ENCODE peak calls at places on chromosomes 12 and 14, in ten cellular contexts. One of them, this sample, is unnamed. For H3K9me3, the result is how much of the 10 kb centered on the place peaks cover.

GRCh38 chr14:100975668-100976067 is 72.1 kb upstream of the RTL1 start:
- DNase-seq in H1: no peak
- DNase-seq in sigmoid colon: no peak
- DNase-seq in stomach: no peak
- DNase-seq in transverse colon: no peak
- DNase-seq in prostate gland: no peak
- DNase-seq in K562: no peak
- DNase-seq in Panc1: no peak
- DNase-seq in breast epithelium: no peak
- DNase-seq in HCT116: no peak
- DNase-seq in this sample: no peak

GRCh38 chr12:71158361-71158882 is 623 bp upstream of the TSPAN8 start:
- DNase-seq in K562: no peak
- DNase-seq in transverse colon: peak
- DNase-seq in HCT116: no peak
- DNase-seq in H1: no peak
- DNase-seq in Panc1: no peak
- DNase-seq in stomach: no peak
- DNase-seq in prostate gland: no peak
- DNase-seq in sigmoid colon: no peak
- DNase-seq in breast epithelium: no peak
- DNase-seq in this sample: no peak

GRCh38 chr14:102213984-102214658 is 74.4 kb downstream of the WDR20 start:
- DNase-seq in sigmoid colon: no peak
- DNase-seq in prostate gland: no peak
- DNase-seq in stomach: no peak
- DNase-seq in HCT116: no peak
- DNase-seq in transverse colon: no peak
- DNase-seq in breast epithelium: no peak
- DNase-seq in Panc1: no peak
- DNase-seq in H1: no peak
- DNase-seq in K562: no peak
- DNase-seq in this sample: no peak

GRCh38 chr14:68695326-68695768 is 97.5 kb downstream of the ZFP36L1 start:
- DNase-seq in prostate gland: no peak
- DNase-seq in H1: no peak
- DNase-seq in K562: no peak
- DNase-seq in sigmoid colon: peak
- DNase-seq in transverse colon: no peak
- DNase-seq in HCT116: peak
- DNase-seq in breast epithelium: no peak
- DNase-seq in stomach: no peak
- DNase-seq in Panc1: peak
- DNase-seq in this sample: peak

GRCh38 chr14:74552623-74553022 is 59.1 kb downstream of the ISCA2 start:
- DNase-seq in breast epithelium: no peak
- DNase-seq in HCT116: no peak
- DNase-seq in stomach: peak
- DNase-seq in sigmoid colon: peak
- DNase-seq in K562: no peak
- DNase-seq in H1: no peak
- DNase-seq in transverse colon: peak
- DNase-seq in prostate gland: no peak
- DNase-seq in Panc1: no peak
- DNase-seq in this sample: no peak

GRCh38 chr14:94476018-94476417 is at the start of gene SERPINA9:
- DNase-seq in sigmoid colon: no peak
- DNase-seq in stomach: no peak
- DNase-seq in Panc1: no peak
- DNase-seq in HCT116: no peak
- DNase-seq in K562: no peak
- DNase-seq in H1: no peak
- DNase-seq in breast epithelium: no peak
- DNase-seq in prostate gland: no peak
- DNase-seq in transverse colon: no peak
- DNase-seq in this sample: no peak

GRCh38 chr14:92099802-92100201 is 6.6 kb downstream of the ATXN3 start:
- DNase-seq in Panc1: no peak
- DNase-seq in transverse colon: no peak
- DNase-seq in H1: no peak
- DNase-seq in K562: no peak
- DNase-seq in breast epithelium: no peak
- DNase-seq in sigmoid colon: no peak
- DNase-seq in prostate gland: no peak
- DNase-seq in stomach: no peak
- DNase-seq in HCT116: no peak
- DNase-seq in this sample: no peak

GRCh38 chr12:15732341-15733061 is 56.7 kb downstream of the EPS8 start:
- DNase-seq in prostate gland: no peak
- DNase-seq in K562: no peak
- DNase-seq in stomach: no peak
- DNase-seq in H1: no peak
- DNase-seq in sigmoid colon: no peak
- DNase-seq in Panc1: no peak
- DNase-seq in breast epithelium: no peak
- DNase-seq in HCT116: peak
- DNase-seq in transverse colon: no peak
- DNase-seq in this sample: no peak

GRCh38 chr14:85415015-85415712 is 114.8 kb upstream of the FLRT2 start:
- DNase-seq in stomach: no peak
- DNase-seq in sigmoid colon: peak
- DNase-seq in breast epithelium: no peak
- DNase-seq in prostate gland: peak
- DNase-seq in Panc1: peak
- DNase-seq in transverse colon: no peak
- DNase-seq in HCT116: no peak
- DNase-seq in K562: no peak
- DNase-seq in H1: peak
- DNase-seq in this sample: peak

GRCh38 chr14:78567343-78567742 is 397.2 kb downstream of the NRXN3 start:
- DNase-seq in stomach: no peak
- DNase-seq in breast epithelium: no peak
- DNase-seq in transverse colon: no peak
- DNase-seq in H1: no peak
- DNase-seq in K562: no peak
- DNase-seq in HCT116: no peak
- DNase-seq in Panc1: no peak
- DNase-seq in sigmoid colon: no peak
- DNase-seq in prostate gland: no peak
- DNase-seq in this sample: no peak

GRCh38 chr12:122609696-122610095 is 82.6 kb downstream of the KNTC1 start:
- DNase-seq in H1: no peak
- DNase-seq in sigmoid colon: no peak
- DNase-seq in transverse colon: no peak
- DNase-seq in stomach: no peak
- DNase-seq in Panc1: no peak
- DNase-seq in prostate gland: no peak
- DNase-seq in K562: no peak
- DNase-seq in breast epithelium: no peak
- DNase-seq in HCT116: no peak
- DNase-seq in this sample: no peak

GRCh38 chr12:93918262-93918661 is 230.1 kb upstream of the PLXNC1 start:
- DNase-seq in breast epithelium: no peak
- DNase-seq in stomach: no peak
- DNase-seq in H1: no peak
- DNase-seq in prostate gland: no peak
- DNase-seq in sigmoid colon: no peak
- DNase-seq in transverse colon: no peak
- DNase-seq in K562: no peak
- DNase-seq in Panc1: no peak
- DNase-seq in HCT116: no peak
- DNase-seq in this sample: no peak

GRCh38 chr14:77175843-77176242 is 5.8 kb upstream of the TMEM63C start:
- DNase-seq in Panc1: no peak
- DNase-seq in breast epithelium: no peak
- DNase-seq in K562: no peak
- DNase-seq in sigmoid colon: peak
- DNase-seq in transverse colon: no peak
- DNase-seq in prostate gland: no peak
- DNase-seq in HCT116: no peak
- DNase-seq in stomach: no peak
- DNase-seq in H1: no peak
- DNase-seq in this sample: no peak

GRCh38 chr12:70364695-70365397 is 1.2 kb upstream of the KCNMB4 start:
- DNase-seq in HCT116: no peak
- DNase-seq in Panc1: no peak
- DNase-seq in transverse colon: no peak
- DNase-seq in K562: no peak
- DNase-seq in H1: no peak
- DNase-seq in breast epithelium: no peak
- DNase-seq in sigmoid colon: no peak
- DNase-seq in prostate gland: no peak
- DNase-seq in stomach: no peak
- DNase-seq in this sample: no peak

GRCh38 chr14:83463500-83464098 is 1929.9 kb upstream of the SEL1L start:
- DNase-seq in H1: peak
- DNase-seq in HCT116: no peak
- DNase-seq in sigmoid colon: no peak
- DNase-seq in breast epithelium: no peak
- DNase-seq in transverse colon: no peak
- DNase-seq in stomach: peak
- DNase-seq in prostate gland: peak
- DNase-seq in K562: peak
- DNase-seq in Panc1: no peak
- DNase-seq in this sample: no peak

GRCh38 chr12:25151476-25151875 is 43.5 kb downstream of the DNAI7 start:
- DNase-seq in breast epithelium: no peak
- DNase-seq in prostate gland: no peak
- DNase-seq in H1: no peak
- DNase-seq in HCT116: no peak
- DNase-seq in Panc1: peak
- DNase-seq in sigmoid colon: peak
- DNase-seq in K562: no peak
- DNase-seq in stomach: peak
- DNase-seq in transverse colon: peak
- DNase-seq in this sample: no peak

GRCh38 chr12:56080556-56081138 is 682 bp downstream of the ERBB3 start:
- DNase-seq in stomach: peak
- DNase-seq in prostate gland: peak
- DNase-seq in transverse colon: peak
- DNase-seq in Panc1: no peak
- DNase-seq in K562: peak
- DNase-seq in breast epithelium: peak
- DNase-seq in sigmoid colon: no peak
- DNase-seq in HCT116: no peak
- DNase-seq in H1: peak
- DNase-seq in this sample: no peak

GRCh38 chr12:120498870-120499515 is 3.1 kb downstream of the DYNLL1 start:
- DNase-seq in stomach: no peak
- DNase-seq in breast epithelium: no peak
- DNase-seq in prostate gland: no peak
- DNase-seq in H1: no peak
- DNase-seq in sigmoid colon: no peak
- DNase-seq in transverse colon: no peak
- DNase-seq in HCT116: no peak
- DNase-seq in K562: no peak
- DNase-seq in Panc1: no peak
- DNase-seq in this sample: no peak
- TF ChIP-seq POLR2AphosphoS5 in stomach: no peak
- TF ChIP-seq POLR2AphosphoS5 in breast epithelium: no peak
- TF ChIP-seq POLR2AphosphoS5 in prostate gland: no peak
- TF ChIP-seq POLR2AphosphoS5 in H1: no peak
- TF ChIP-seq POLR2AphosphoS5 in sigmoid colon: no peak
- TF ChIP-seq POLR2AphosphoS5 in transverse colon: no peak
- TF ChIP-seq POLR2AphosphoS5 in HCT116: no peak
- TF ChIP-seq POLR2AphosphoS5 in K562: no peak
- TF ChIP-seq POLR2AphosphoS5 in Panc1: peak
- TF ChIP-seq POLR2AphosphoS5 in this sample: no peak

DNA sequence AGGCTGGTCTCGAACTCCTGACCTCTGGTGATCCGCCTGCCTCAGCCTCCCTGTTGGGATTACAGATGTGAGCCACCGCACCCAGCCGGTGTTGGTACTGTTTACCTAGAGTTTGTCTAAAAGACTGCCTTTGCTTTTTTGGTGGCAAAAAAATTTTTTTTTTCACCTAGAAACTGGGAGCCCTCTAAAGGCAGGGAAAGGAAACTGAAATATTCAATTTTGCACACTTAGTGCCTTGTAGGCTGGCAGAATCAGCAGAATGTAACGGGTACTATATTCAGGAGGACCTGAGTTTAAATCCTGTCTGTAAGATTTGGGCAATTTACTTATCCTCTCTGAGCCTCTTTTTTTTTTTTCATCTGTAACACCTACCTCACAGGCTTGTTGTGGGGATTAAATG is 43.6 kb downstream of the PAPLN start:
- DNase-seq in transverse colon: no peak
- DNase-seq in Panc1: no peak
- DNase-seq in stomach: no peak
- DNase-seq in sigmoid colon: no peak
- DNase-seq in breast epithelium: no peak
- DNase-seq in H1: no peak
- DNase-seq in prostate gland: no peak
- DNase-seq in K562: no peak
- DNase-seq in HCT116: no peak
- DNase-seq in this sample: no peak
- TF ChIP-seq CTCF in transverse colon: no peak
- TF ChIP-seq CTCF in Panc1: peak
- TF ChIP-seq CTCF in stomach: no peak
- TF ChIP-seq CTCF in sigmoid colon: no peak
- TF ChIP-seq CTCF in breast epithelium: no peak
- TF ChIP-seq CTCF in H1: no peak
- TF ChIP-seq CTCF in prostate gland: no peak
- TF ChIP-seq CTCF in K562: no peak
- TF ChIP-seq CTCF in HCT116: no peak
- TF ChIP-seq CTCF in this sample: no peak

DNA sequence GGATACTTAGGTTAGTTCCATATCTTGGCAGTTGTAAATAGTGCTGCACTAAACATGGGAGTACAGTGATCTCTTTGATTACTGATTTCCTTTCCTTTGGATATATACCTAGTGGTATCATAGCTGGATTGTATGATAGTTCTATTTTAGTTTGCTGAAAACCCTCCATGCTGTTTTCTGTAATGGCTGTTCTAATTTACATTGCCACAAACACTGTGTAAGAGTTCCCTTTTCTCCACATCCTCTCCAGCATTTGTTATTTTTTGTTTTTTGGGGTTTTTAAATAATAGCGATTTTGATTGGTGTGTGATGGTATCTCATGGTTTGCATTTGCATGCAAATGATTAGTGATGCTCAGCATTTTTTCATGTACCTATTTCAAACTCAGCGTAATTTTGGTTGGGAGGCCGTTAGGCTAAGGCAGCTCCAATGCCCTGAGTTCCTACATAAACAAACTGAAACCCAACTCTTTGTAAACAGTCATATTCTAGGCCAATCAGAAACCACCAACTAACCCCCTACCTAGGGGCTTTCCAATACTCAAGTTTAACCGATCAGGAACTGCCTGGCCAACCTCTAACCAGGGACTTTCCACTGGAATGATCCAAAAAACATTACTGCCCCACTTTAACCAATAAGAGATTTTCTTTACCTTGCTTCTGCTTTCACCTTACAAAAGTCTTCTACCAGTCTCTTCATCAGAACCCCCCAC is 171.6 kb downstream of the FBXL14 start:
- DNase-seq in K562: no peak
- DNase-seq in breast epithelium: no peak
- DNase-seq in sigmoid colon: no peak
- DNase-seq in Panc1: no peak
- DNase-seq in H1: no peak
- DNase-seq in transverse colon: no peak
- DNase-seq in HCT116: no peak
- DNase-seq in prostate gland: no peak
- DNase-seq in stomach: no peak
- DNase-seq in this sample: no peak
- H3K9me3 ChIP-seq in K562: under half
- H3K9me3 ChIP-seq in breast epithelium: under half
- H3K9me3 ChIP-seq in sigmoid colon: under half
- H3K9me3 ChIP-seq in Panc1: under half
- H3K9me3 ChIP-seq in H1: under half
- H3K9me3 ChIP-seq in transverse colon: under half
- H3K9me3 ChIP-seq in HCT116: under half
- H3K9me3 ChIP-seq in prostate gland: under half
- H3K9me3 ChIP-seq in stomach: under half
- H3K9me3 ChIP-seq in this sample: under half

GRCh38 chr12:123621619-123622530 is 11.6 kb downstream of the EIF2B1 start:
- DNase-seq in K562: no peak
- DNase-seq in transverse colon: no peak
- DNase-seq in prostate gland: no peak
- DNase-seq in sigmoid colon: no peak
- DNase-seq in stomach: no peak
- DNase-seq in Panc1: no peak
- DNase-seq in HCT116: no peak
- DNase-seq in breast epithelium: no peak
- DNase-seq in H1: no peak
- DNase-seq in this sample: no peak
- TF ChIP-seq POLR2AphosphoS5 in K562: peak
- TF ChIP-seq POLR2AphosphoS5 in transverse colon: no peak
- TF ChIP-seq POLR2AphosphoS5 in prostate gland: no peak
- TF ChIP-seq POLR2AphosphoS5 in sigmoid colon: no peak
- TF ChIP-seq POLR2AphosphoS5 in stomach: no peak
- TF ChIP-seq POLR2AphosphoS5 in Panc1: no peak
- TF ChIP-seq POLR2AphosphoS5 in HCT116: no peak
- TF ChIP-seq POLR2AphosphoS5 in breast epithelium: no peak
- TF ChIP-seq POLR2AphosphoS5 in H1: peak
- TF ChIP-seq POLR2AphosphoS5 in this sample: no peak